ENCODE peak calls at places on chromosomes 16 and 17, in ten cellular contexts. L is right atrium auricular region; Z is fibroblast of the conjunctiva; X is colonic mucosa; N is GDM1; J is HuH-7.5; U is CD8-positive, alpha-beta T cell; I is neural progenitor cell; M is substantia nigra; P is iris pigment epithelial cell. A is an unnamed sample.
A peak's percentile ranks its signal among the peaks of the same experiment; 100 is the strongest.

GRCh38 chr17:10149573-10150399 is 48.6 kb downstream of the GAS7 start:
- DNase-seq in M (no peak), Z (peak; percentile 49), N (peak; percentile 21), I (no peak), X (no peak), P (peak; percentile 90), L (no peak), U (no peak), J (no peak), A (no peak)

GRCh38 chr16:87657621-87658192 is 55.4 kb downstream of the JPH3 start:
- DNase-seq in P (peak; percentile 24), X (no peak), U (no peak), N (no peak), L (no peak), J (no peak), Z (no peak), I (peak; percentile 66), M (no peak), A (peak; percentile 29)

GRCh38 chr17:38338053-38338452 is 5.7 kb downstream of the GPR179 start:
- DNase-seq in J (no peak), I (no peak), P (no peak), M (no peak), U (no peak), Z (no peak), L (no peak), N (no peak), X (no peak), A (no peak)

GRCh38 chr17:50181601-50182345 is 16.0 kb downstream of the SGCA start:
- DNase-seq in I (no peak), M (no peak), U (no peak), L (no peak), X (no peak), Z (no peak), J (no peak), P (peak; percentile 63), N (no peak), A (no peak)

GRCh38 chr17:68603663-68604062 is 2.5 kb upstream of the FAM20A start:
- DNase-seq in N (no peak), X (no peak), U (no peak), M (no peak), I (no peak), Z (no peak), J (no peak), P (no peak), L (no peak), A (no peak)

GRCh38 chr16:88831838-88832237 is 20.1 kb upstream of the APRT start:
- DNase-seq in X (no peak), Z (no peak), N (no peak), M (no peak), I (no peak), P (no peak), U (no peak), J (no peak), L (no peak), A (no peak)

GRCh38 chr16:56336071-56336688 is 89.2 kb downstream of the AMFR start:
- DNase-seq in L (peak; percentile 72), U (no peak), N (no peak), X (no peak), J (no peak), M (no peak), Z (no peak), I (no peak), P (no peak), A (no peak)

GRCh38 chr16:88809676-88810165 is 2.0 kb downstream of the APRT start:
- DNase-seq in L (no peak), M (no peak), U (no peak), N (no peak), X (no peak), J (no peak), I (no peak), Z (no peak), P (no peak), A (no peak)

GRCh38 chr16:12801511-12802042 is 2.1 kb downstream of the CPPED1 start:
- DNase-seq in J (no peak), I (no peak), P (peak; percentile 97), X (peak; percentile 31), Z (peak; percentile 84), U (no peak), M (no peak), L (no peak), N (peak; percentile 59), A (no peak)

GRCh38 chr16:87233928-87234327 is 83.3 kb downstream of the C16orf95 start:
- DNase-seq in M (no peak), U (no peak), X (no peak), N (no peak), J (no peak), P (peak; percentile 63), I (peak; percentile 37), L (no peak), Z (peak; percentile 27), A (peak; percentile 4)

GRCh38 chr17:36933174-36934143 is 3.8 kb upstream of the LHX1 start:
- DNase-seq in U (no peak), I (peak; percentile 54), L (no peak), Z (no peak), M (no peak), J (no peak), P (no peak), X (peak; percentile 45), N (no peak), A (no peak)

GRCh38 chr16:81035975-81036750 is 521 bp downstream of the ATMIN start:
- DNase-seq in J (peak; percentile 77), I (peak; percentile 70), L (no peak), U (no peak), Z (no peak), P (peak; percentile 32), N (no peak), M (peak; percentile 46), X (peak; percentile 27), A (no peak)

GRCh38 chr16:14249291-14250032 is 178.3 kb downstream of the MRTFB start:
- DNase-seq in M (peak; percentile 33), L (peak; percentile 63), X (peak; percentile 45), U (peak; percentile 13), I (peak; percentile 39), Z (peak; percentile 16), N (peak; percentile 2), J (peak; percentile 13), P (peak; percentile 39), A (no peak)

GRCh38 chr16:86732621-86733297 is 154.4 kb downstream of the FOXL1 start:
- DNase-seq in N (no peak), U (no peak), L (no peak), M (no peak), X (no peak), Z (no peak), J (no peak), I (peak; percentile 81), P (peak; percentile 31), A (no peak)

GRCh38 chr17:81285894-81286293 is 9.2 kb downstream of the SLC38A10 start:
- DNase-seq in L (no peak), P (no peak), Z (no peak), N (no peak), X (no peak), M (no peak), I (no peak), J (no peak), U (no peak), A (no peak)